ENCODE peak calls at places on chromosomes 16 and 17, in six cellular contexts. M, I, G, B, J and L are unnamed samples.

GRCh38 chr17:6711081-6711674 is 2.0 kb downstream of the SLC13A5 start:
- DNase-seq in M (no peak), I (no peak), G (no peak), B (no peak), J (no peak), L (no peak)

GRCh38 chr17:50863221-50863843 is 2.8 kb downstream of the TOB1 start:
- DNase-seq in M (peak; percentile 55), I (peak; percentile 90), G (peak; percentile 45), B (no peak), J (peak; percentile 71), L (peak; percentile 72)

GRCh38 chr17:75457047-75457654 is 716 bp downstream of the TMEM94 start:
- DNase-seq in M (no peak), I (no peak), G (peak; percentile 9), B (no peak), J (no peak), L (peak; percentile 16)

GRCh38 chr17:80476877-80477646 is 655 bp upstream of the NPTX1 start:
- DNase-seq in M (no peak), I (no peak), G (no peak), B (no peak), J (no peak), L (no peak)

GRCh38 chr17:12040478-12040877 is 19.8 kb downstream of the MAP2K4 start:
- DNase-seq in M (no peak), I (no peak), G (no peak), B (no peak), J (no peak), L (no peak)

GRCh38 chr17:4074831-4075495 is 67.9 kb downstream of the ZZEF1 start:
- DNase-seq in M (no peak), I (no peak), G (no peak), B (peak; percentile 56), J (no peak), L (no peak)

GRCh38 chr17:81473019-81473418 is 39.6 kb downstream of the ACTG1 start:
- DNase-seq in M (no peak), I (no peak), G (no peak), B (no peak), J (no peak), L (peak; percentile 84)

GRCh38 chr17:16463341-16464000 is 28.5 kb downstream of the LRRC75A start:
- DNase-seq in M (no peak), I (no peak), G (no peak), B (no peak), J (peak; percentile 90), L (peak; percentile 85)

GRCh38 chr16:2912330-2913199 is 834 bp downstream of the FLYWCH1 start:
- DNase-seq in M (no peak), I (no peak), G (peak; percentile 43), B (peak; percentile 28), J (peak; percentile 51), L (peak; percentile 30)

GRCh38 chr16:50267151-50267631 is 840 bp downstream of the ADCY7 start:
- DNase-seq in M (no peak), I (no peak), G (no peak), B (no peak), J (no peak), L (no peak)